ENCODE peak calls at places on chromosomes 13 and 19, in five cellular contexts. One of them, this sample, is unnamed.

GRCh38 chr19:20503536-20503935 is 62.0 kb downstream of the ZNF737 start:
- DNase-seq in uterus: peak; percentile 35
- DNase-seq in small intestine: no peak
- DNase-seq in H9: no peak
- DNase-seq in left ventricle myocardium inferior: no peak
- DNase-seq in this sample: no peak

GRCh38 chr19:35045667-35046300 is 4.3 kb downstream of the HPN start:
- DNase-seq in uterus: no peak
- DNase-seq in small intestine: no peak
- DNase-seq in H9: peak; percentile 73
- DNase-seq in left ventricle myocardium inferior: no peak
- DNase-seq in this sample: no peak

GRCh38 chr19:14475251-14476073 is at the start of gene PTGER1:
- DNase-seq in uterus: no peak
- DNase-seq in small intestine: no peak
- DNase-seq in H9: peak; percentile 69
- DNase-seq in left ventricle myocardium inferior: no peak
- DNase-seq in this sample: no peak

GRCh38 chr19:57830071-57830602 is at the start of gene ZNF587B:
- DNase-seq in uterus: peak; percentile 48
- DNase-seq in small intestine: peak; percentile 71
- DNase-seq in H9: peak; percentile 96
- DNase-seq in left ventricle myocardium inferior: peak; percentile 82
- DNase-seq in this sample: no peak

GRCh38 chr13:52010890-52011689 is at the start of gene ATP7B:
- DNase-seq in uterus: no peak
- DNase-seq in small intestine: peak; percentile 59
- DNase-seq in H9: peak; percentile 62
- DNase-seq in left ventricle myocardium inferior: no peak
- DNase-seq in this sample: no peak

GRCh38 chr19:3054972-3055740 is 7.1 kb downstream of the TLE5 start:
- DNase-seq in uterus: no peak
- DNase-seq in small intestine: peak; percentile 43
- DNase-seq in H9: no peak
- DNase-seq in left ventricle myocardium inferior: no peak
- DNase-seq in this sample: no peak

GRCh38 chr13:88751994-88752393 is 1080.8 kb downstream of the SLITRK5 start:
- DNase-seq in uterus: no peak
- DNase-seq in small intestine: no peak
- DNase-seq in H9: no peak
- DNase-seq in left ventricle myocardium inferior: no peak
- DNase-seq in this sample: no peak

GRCh38 chr19:39426170-39426569 is 9.6 kb downstream of the RPS16 start:
- DNase-seq in uterus: no peak
- DNase-seq in small intestine: no peak
- DNase-seq in H9: no peak
- DNase-seq in left ventricle myocardium inferior: no peak
- DNase-seq in this sample: no peak

GRCh38 chr13:39910833-39911232 is 255.4 kb downstream of the COG6 start:
- DNase-seq in uterus: no peak
- DNase-seq in small intestine: no peak
- DNase-seq in H9: no peak
- DNase-seq in left ventricle myocardium inferior: peak; percentile 35
- DNase-seq in this sample: no peak

GRCh38 chr13:43720780-43721397 is 65.9 kb downstream of the ENOX1 start:
- DNase-seq in uterus: no peak
- DNase-seq in small intestine: no peak
- DNase-seq in H9: no peak
- DNase-seq in left ventricle myocardium inferior: no peak
- DNase-seq in this sample: no peak

GRCh38 chr19:42546831-42547500 is 18.7 kb upstream of the CEACAM1 start:
- DNase-seq in uterus: no peak
- DNase-seq in small intestine: no peak
- DNase-seq in H9: no peak
- DNase-seq in left ventricle myocardium inferior: no peak
- DNase-seq in this sample: no peak

GRCh38 chr13:49060698-49061387 is 85.1 kb downstream of the FNDC3A start:
- DNase-seq in uterus: no peak
- DNase-seq in small intestine: no peak
- DNase-seq in H9: no peak
- DNase-seq in left ventricle myocardium inferior: no peak
- DNase-seq in this sample: no peak

GRCh38 chr13:21458457-21458815 is 667 bp downstream of the ZDHHC20 start:
- DNase-seq in uterus: peak; percentile 23
- DNase-seq in small intestine: peak; percentile 62
- DNase-seq in H9: peak; percentile 66
- DNase-seq in left ventricle myocardium inferior: peak; percentile 46
- DNase-seq in this sample: no peak

GRCh38 chr13:75514080-75515040 is 23.3 kb downstream of the COMMD6 start:
- DNase-seq in uterus: no peak
- DNase-seq in small intestine: no peak
- DNase-seq in H9: no peak
- DNase-seq in left ventricle myocardium inferior: no peak
- DNase-seq in this sample: no peak

GRCh38 chr13:67071918-67072598 is 158.1 kb downstream of the PCDH9 start:
- DNase-seq in uterus: no peak
- DNase-seq in small intestine: no peak
- DNase-seq in H9: no peak
- DNase-seq in left ventricle myocardium inferior: no peak
- DNase-seq in this sample: no peak

GRCh38 chr19:7680606-7681335 is at the start of gene TRAPPC5:
- DNase-seq in uterus: peak; percentile 67
- DNase-seq in small intestine: peak; percentile 83
- DNase-seq in H9: peak; percentile 89
- DNase-seq in left ventricle myocardium inferior: peak; percentile 86
- DNase-seq in this sample: no peak

GRCh38 chr19:8578642-8579265 is 1.5 kb upstream of the MYO1F start:
- DNase-seq in uterus: peak; percentile 76
- DNase-seq in small intestine: peak; percentile 69
- DNase-seq in H9: peak; percentile 80
- DNase-seq in left ventricle myocardium inferior: peak; percentile 78
- DNase-seq in this sample: peak; percentile 97

DNA sequence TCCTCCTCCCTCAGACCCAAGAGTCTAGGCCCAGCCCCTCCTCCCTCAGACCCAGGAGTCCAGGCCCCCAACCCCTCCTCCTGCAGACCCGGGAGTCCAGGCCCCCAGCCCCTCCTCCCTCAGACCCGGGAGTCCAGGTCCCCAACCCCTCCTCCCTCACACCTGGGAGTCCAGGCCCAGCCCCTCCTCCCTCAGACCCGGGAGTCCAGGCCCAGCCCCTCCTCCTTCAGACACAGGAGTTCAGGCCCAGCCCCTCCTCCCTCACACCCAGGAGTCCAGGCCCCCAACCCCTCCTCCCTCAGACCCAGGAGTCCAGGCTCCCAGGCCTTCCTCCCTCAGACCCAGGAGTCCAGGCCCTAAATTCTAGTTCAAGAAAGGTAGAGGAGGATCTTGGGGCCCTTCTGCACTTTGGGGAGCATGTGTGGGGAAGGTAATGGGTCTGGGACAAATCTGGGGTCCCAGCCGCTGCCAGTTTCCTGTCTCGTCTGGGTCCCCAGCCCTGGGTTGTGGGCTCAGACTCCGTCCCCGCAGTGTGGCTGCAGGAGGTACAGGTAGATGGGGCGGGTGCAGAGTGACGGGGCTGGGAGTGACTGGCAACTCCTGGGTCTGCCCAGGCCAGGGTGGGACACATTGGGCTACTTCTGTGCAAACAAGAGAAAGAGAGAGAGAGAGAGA is 3.2 kb upstream of the TMEM190 start:
- DNase-seq in uterus: no peak
- DNase-seq in small intestine: no peak
- DNase-seq in H9: peak; percentile 53
- DNase-seq in left ventricle myocardium inferior: no peak
- DNase-seq in this sample: no peak
- H3K4me1 ChIP-seq in uterus: no peaks in the 10 kb centered on the region
- H3K4me1 ChIP-seq in small intestine: no peaks in the 10 kb centered on the region
- H3K4me1 ChIP-seq in H9: no peaks in the 10 kb centered on the region
- H3K4me1 ChIP-seq in left ventricle myocardium inferior: peaks cover 32% of the 10 kb centered on the region
- H3K4me1 ChIP-seq in this sample: peaks cover 38% of the 10 kb centered on the region

GRCh38 chr13:113050856-113051431 is 54.6 kb upstream of the F7 start:
- DNase-seq in uterus: no peak
- DNase-seq in small intestine: no peak
- DNase-seq in H9: no peak
- DNase-seq in left ventricle myocardium inferior: no peak
- DNase-seq in this sample: no peak

GRCh38 chr13:113047587-113047986 is 58.0 kb upstream of the F7 start:
- DNase-seq in uterus: no peak
- DNase-seq in small intestine: no peak
- DNase-seq in H9: no peak
- DNase-seq in left ventricle myocardium inferior: no peak
- DNase-seq in this sample: no peak

GRCh38 chr13:113048766-113049165 is 56.8 kb upstream of the F7 start:
- DNase-seq in uterus: no peak
- DNase-seq in small intestine: no peak
- DNase-seq in H9: no peak
- DNase-seq in left ventricle myocardium inferior: no peak
- DNase-seq in this sample: no peak

GRCh38 chr13:113049981-113050380 is 55.6 kb upstream of the F7 start:
- DNase-seq in uterus: no peak
- DNase-seq in small intestine: no peak
- DNase-seq in H9: no peak
- DNase-seq in left ventricle myocardium inferior: no peak
- DNase-seq in this sample: no peak

GRCh38 chr13:113049521-113049941 is 56.1 kb upstream of the F7 start:
- DNase-seq in uterus: no peak
- DNase-seq in small intestine: no peak
- DNase-seq in H9: no peak
- DNase-seq in left ventricle myocardium inferior: peak; percentile 34
- DNase-seq in this sample: no peak
- H3K27me3 ChIP-seq in uterus: no peaks in the 10 kb centered on the region
- H3K27me3 ChIP-seq in small intestine: no peaks in the 10 kb centered on the region
- H3K27me3 ChIP-seq in H9: no peaks in the 10 kb centered on the region
- H3K27me3 ChIP-seq in left ventricle myocardium inferior: peaks cover 10% of the 10 kb centered on the region
- H3K27me3 ChIP-seq in this sample: peaks cover 6% of the 10 kb centered on the region

GRCh38 chr13:100664171-100664900 is 10.3 kb downstream of the TMTC4 start:
- DNase-seq in uterus: no peak
- DNase-seq in small intestine: no peak
- DNase-seq in H9: no peak
- DNase-seq in left ventricle myocardium inferior: no peak
- DNase-seq in this sample: no peak

GRCh38 chr13:100660761-100661160 is 13.8 kb downstream of the TMTC4 start:
- DNase-seq in uterus: no peak
- DNase-seq in small intestine: no peak
- DNase-seq in H9: no peak
- DNase-seq in left ventricle myocardium inferior: no peak
- DNase-seq in this sample: no peak

GRCh38 chr13:100665403-100665802 is 9.2 kb downstream of the TMTC4 start:
- DNase-seq in uterus: no peak
- DNase-seq in small intestine: no peak
- DNase-seq in H9: no peak
- DNase-seq in left ventricle myocardium inferior: no peak
- DNase-seq in this sample: no peak

GRCh38 chr13:100659578-100659977 is 15.0 kb downstream of the TMTC4 start:
- DNase-seq in uterus: no peak
- DNase-seq in small intestine: no peak
- DNase-seq in H9: peak; percentile 41
- DNase-seq in left ventricle myocardium inferior: no peak
- DNase-seq in this sample: no peak

GRCh38 chr13:100662470-100663211 is 12.0 kb downstream of the TMTC4 start:
- DNase-seq in uterus: no peak
- DNase-seq in small intestine: no peak
- DNase-seq in H9: no peak
- DNase-seq in left ventricle myocardium inferior: no peak
- DNase-seq in this sample: no peak
- H3K4me1 ChIP-seq in uterus: no peaks in the 10 kb centered on the region
- H3K4me1 ChIP-seq in small intestine: no peaks in the 10 kb centered on the region
- H3K4me1 ChIP-seq in H9: no peaks in the 10 kb centered on the region
- H3K4me1 ChIP-seq in left ventricle myocardium inferior: no peaks in the 10 kb centered on the region
- H3K4me1 ChIP-seq in this sample: no peaks in the 10 kb centered on the region

DNA sequence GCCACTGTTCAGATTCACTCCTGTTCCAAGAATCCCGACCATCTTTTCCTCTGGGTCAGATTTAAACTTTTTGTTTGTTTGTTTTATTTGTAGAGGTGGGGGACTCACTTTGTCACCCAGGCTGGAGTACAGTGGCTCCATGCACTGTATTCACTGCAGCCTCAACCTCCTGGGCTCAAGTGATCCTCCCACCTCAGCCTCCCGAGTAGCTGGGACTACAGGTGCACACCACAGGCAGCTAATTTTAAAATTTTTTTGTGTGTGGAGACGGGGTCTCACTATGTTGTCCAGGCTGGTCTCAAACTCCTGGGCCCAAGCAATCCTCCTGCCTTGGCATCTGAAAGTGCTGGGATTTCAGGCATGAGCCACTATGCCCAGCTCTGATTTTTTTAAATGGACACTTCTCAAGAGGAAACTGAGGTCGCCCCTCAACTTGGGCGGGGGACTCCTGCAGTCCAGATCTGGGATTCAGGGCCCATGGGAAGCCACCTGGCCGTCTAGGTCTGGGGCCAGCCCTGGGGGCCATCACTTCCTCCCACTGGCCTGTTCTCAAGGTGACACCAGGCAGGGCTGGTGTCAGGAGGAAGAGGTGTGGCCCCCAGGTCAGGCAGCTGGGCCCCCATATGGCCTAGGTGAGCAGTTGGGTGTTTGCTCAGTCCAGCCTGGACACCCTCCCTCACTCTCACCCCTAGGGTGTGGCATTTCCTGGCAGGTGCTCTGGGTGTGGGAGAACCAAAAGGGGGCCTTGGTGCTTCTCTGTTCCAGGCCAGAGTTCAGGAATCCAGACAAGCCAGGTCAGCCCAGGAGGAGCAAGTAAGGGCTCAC is 1.3 kb downstream of the B3GNT3 start:
- DNase-seq in uterus: no peak
- DNase-seq in small intestine: peak; percentile 97
- DNase-seq in H9: no peak
- DNase-seq in left ventricle myocardium inferior: no peak
- DNase-seq in this sample: no peak
- H3K27me3 ChIP-seq in uterus: no peaks in the 10 kb centered on the region
- H3K27me3 ChIP-seq in small intestine: peaks cover 3% of the 10 kb centered on the region
- H3K27me3 ChIP-seq in H9: no peaks in the 10 kb centered on the region
- H3K27me3 ChIP-seq in left ventricle myocardium inferior: peaks cover 100% of the 10 kb centered on the region
- H3K27me3 ChIP-seq in this sample: peaks cover 31% of the 10 kb centered on the region

DNA sequence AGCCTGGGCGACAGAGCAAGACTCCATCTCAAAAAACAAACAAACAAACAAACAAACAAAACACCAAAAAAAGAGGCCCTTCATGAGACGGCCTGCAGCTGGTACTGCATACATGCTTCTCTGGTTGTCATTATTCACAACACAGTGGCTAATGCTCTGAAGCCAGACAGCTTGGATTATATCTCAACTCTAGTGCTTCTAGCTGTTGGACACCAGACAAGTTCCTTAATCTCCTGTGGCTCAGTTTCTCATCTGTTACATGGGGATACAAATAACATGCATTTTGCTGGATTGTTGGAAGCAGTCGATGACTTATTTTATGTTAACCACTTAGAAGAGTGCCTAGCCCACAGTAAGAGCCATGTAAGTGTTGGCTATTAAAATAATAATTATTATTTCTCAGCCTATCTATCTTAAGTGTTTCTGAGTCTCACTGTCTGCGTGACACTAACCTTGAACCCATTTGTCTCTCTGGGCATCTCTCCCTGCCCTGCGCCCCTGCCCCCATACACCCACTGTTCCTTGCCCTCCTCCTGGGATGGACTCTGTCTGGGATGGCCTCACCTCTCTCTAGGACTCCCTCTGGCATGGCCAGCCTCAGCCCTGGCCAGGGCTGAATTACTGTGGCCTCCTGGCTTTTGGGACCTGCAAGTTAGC is 3.1 kb upstream of the JUNB start:
- DNase-seq in uterus: no peak
- DNase-seq in small intestine: no peak
- DNase-seq in H9: no peak
- DNase-seq in left ventricle myocardium inferior: no peak
- DNase-seq in this sample: no peak
- H3K4me1 ChIP-seq in uterus: no peaks in the 10 kb centered on the region
- H3K4me1 ChIP-seq in small intestine: peaks cover 15% of the 10 kb centered on the region
- H3K4me1 ChIP-seq in H9: peaks cover 6% of the 10 kb centered on the region
- H3K4me1 ChIP-seq in left ventricle myocardium inferior: peaks cover 93% of the 10 kb centered on the region
- H3K4me1 ChIP-seq in this sample: peaks cover 49% of the 10 kb centered on the region

This sample was measured in esophagus muscularis mucosa.